ENCODE peak calls at places on chromosomes 12 and 14, in ten cellular contexts. R, O, H, V, M, W, I, K, A and L are unnamed samples.

GRCh38 chr14:93045211-93045674 is 70.5 kb downstream of the ITPK1 start:
- DNase-seq in W (peak), K (no peak), H (no peak), R (no peak), I (no peak), O (no peak), M (peak), A (no peak), V (no peak), L (no peak)

GRCh38 chr12:45234134-45234865 is 18.4 kb downstream of the ANO6 start:
- DNase-seq in H (no peak), I (peak), K (peak), W (peak), A (no peak), V (no peak), R (peak), O (no peak), M (peak), L (no peak)

GRCh38 chr14:64266206-64266605 is 28.0 kb downstream of the ESR2 start:
- DNase-seq in K (no peak), A (no peak), I (peak), V (no peak), W (peak), R (peak), M (no peak), H (no peak), O (peak), L (no peak)

GRCh38 chr12:124233041-124233836 is 61.7 kb upstream of the RFLNA start:
- DNase-seq in K (peak), M (no peak), H (no peak), I (peak), R (peak), W (peak), V (no peak), A (no peak), O (no peak), L (no peak)

GRCh38 chr12:112183141-112183581 is 57.8 kb downstream of the TRAFD1 start:
- DNase-seq in W (peak), V (no peak), K (no peak), A (no peak), M (no peak), I (peak), O (no peak), H (no peak), R (no peak), L (peak)

GRCh38 chr12:4849024-4849594 is 60.6 kb upstream of the KCNA1 start:
- DNase-seq in H (peak), A (no peak), M (peak), R (peak), K (peak), O (peak), V (no peak), W (peak), I (peak), L (peak)

GRCh38 chr14:104388631-104389325 is 190.8 kb upstream of the C14orf180 start:
- DNase-seq in H (no peak), K (no peak), V (no peak), W (no peak), R (no peak), M (no peak), O (no peak), I (no peak), A (no peak), L (no peak)

GRCh38 chr14:77485256-77485655 is 13.4 kb downstream of the ISM2 start:
- DNase-seq in V (peak), I (no peak), W (no peak), H (no peak), R (peak), O (no peak), K (no peak), M (no peak), A (no peak), L (no peak)

GRCh38 chr14:50985816-50986396 is 41.6 kb upstream of the PYGL start:
- DNase-seq in I (no peak), H (no peak), M (no peak), A (no peak), K (no peak), O (no peak), W (no peak), V (no peak), R (no peak), L (no peak)

GRCh38 chr14:61891251-61891650 is 129.0 kb downstream of the SNAPC1 start:
- DNase-seq in O (no peak), A (no peak), V (no peak), R (peak), H (no peak), W (peak), M (no peak), I (peak), K (no peak), L (no peak)

GRCh38 chr12:30792648-30793499 is 38.1 kb upstream of the CAPRIN2 start:
- DNase-seq in V (no peak), W (peak), H (no peak), O (no peak), R (peak), I (peak), A (no peak), K (peak), M (peak), L (no peak)

GRCh38 chr12:124391340-124392261 is 96.7 kb downstream of the RFLNA start:
- DNase-seq in O (no peak), K (peak), M (no peak), I (peak), R (no peak), W (peak), V (no peak), A (peak), H (no peak), L (peak)

GRCh38 chr12:22051114-22051698 is 5.2 kb downstream of the CMAS start:
- DNase-seq in W (no peak), V (no peak), K (no peak), I (no peak), R (no peak), O (no peak), A (no peak), M (no peak), H (no peak), L (no peak)

GRCh38 chr14:23055621-23056256 is 1.6 kb downstream of the CDH24 start:
- DNase-seq in V (no peak), W (no peak), R (no peak), O (no peak), M (no peak), K (no peak), I (peak), H (no peak), A (no peak), L (no peak)

GRCh38 chr12:108312885-108313203 is 26.3 kb downstream of the CMKLR1 start:
- DNase-seq in I (no peak), R (no peak), H (no peak), A (no peak), K (no peak), W (peak), O (no peak), M (peak), V (no peak), L (no peak)

GRCh38 chr12:30501718-30502117 is 194.0 kb downstream of the IPO8 start:
- DNase-seq in A (no peak), I (no peak), K (no peak), V (no peak), H (no peak), M (no peak), W (no peak), O (no peak), R (no peak), L (no peak)

GRCh38 chr12:81863406-81863805 is 104.3 kb upstream of the PPFIA2 start:
- DNase-seq in K (no peak), A (no peak), R (no peak), M (no peak), I (no peak), W (no peak), O (no peak), H (no peak), V (no peak), L (no peak)

GRCh38 chr14:74414380-74414779 is 11.6 kb downstream of the SYNDIG1L start:
- DNase-seq in V (no peak), K (no peak), W (no peak), O (no peak), A (no peak), M (no peak), R (no peak), H (peak), I (no peak), L (no peak)

GRCh38 chr12:97167598-97167997 is 260.5 kb downstream of the NEDD1 start:
- DNase-seq in K (no peak), W (no peak), I (no peak), R (no peak), M (no peak), V (no peak), A (no peak), O (no peak), H (no peak), L (no peak)

GRCh38 chr14:57831981-57832380 is 33.9 kb downstream of the SLC35F4 start:
- DNase-seq in O (peak), A (no peak), M (no peak), I (no peak), K (no peak), V (no peak), R (no peak), W (no peak), H (peak), L (no peak)

GRCh38 chr12:40152783-40153383 is 47.0 kb upstream of the SLC2A13 start:
- DNase-seq in A (peak), I (peak), O (peak), W (peak), M (peak), H (peak), K (no peak), V (no peak), R (peak), L (peak)

GRCh38 chr12:122458105-122459035 is 35.9 kb upstream of the CLIP1 start:
- DNase-seq in K (no peak), R (no peak), M (peak), V (no peak), O (no peak), I (no peak), W (no peak), H (no peak), A (no peak), L (no peak)

GRCh38 chr12:50505945-50506344 is 1.2 kb downstream of the DIP2B start:
- DNase-seq in A (no peak), V (no peak), M (no peak), I (no peak), O (no peak), R (no peak), K (no peak), H (no peak), W (peak), L (peak)

GRCh38 chr12:57815177-57816000 is 3.1 kb downstream of the AVIL start:
- DNase-seq in K (no peak), M (peak), I (no peak), V (no peak), O (no peak), A (no peak), R (no peak), W (no peak), H (no peak), L (no peak)

GRCh38 chr12:97229036-97229435 is 233.6 kb upstream of the RMST start:
- DNase-seq in K (no peak), M (no peak), R (no peak), O (no peak), W (peak), I (no peak), A (no peak), H (no peak), V (no peak), L (no peak)

GRCh38 chr14:45073480-45073879 is 10.4 kb upstream of the PRPF39 start:
- DNase-seq in H (no peak), I (no peak), M (no peak), R (no peak), O (no peak), A (no peak), W (no peak), V (no peak), K (no peak), L (no peak)

GRCh38 chr12:96502477-96502876 is 13.1 kb downstream of the CFAP54 start:
- DNase-seq in W (peak), V (no peak), R (no peak), O (no peak), H (no peak), M (no peak), I (no peak), A (no peak), K (no peak), L (no peak)

GRCh38 chr14:90504643-90505042 is 107.8 kb downstream of the CALM1 start:
- DNase-seq in O (no peak), A (no peak), H (no peak), V (no peak), R (no peak), W (no peak), K (no peak), I (no peak), M (no peak), L (no peak)

GRCh38 chr12:118034429-118035193 is 18.1 kb downstream of the RFC5 start:
- DNase-seq in O (no peak), H (peak), R (peak), K (peak), M (peak), W (peak), A (no peak), I (peak), V (no peak), L (no peak)
- TF ChIP-seq CTCF in O (peak), H (peak), R (peak), K (peak), M (peak), W (no peak), A (no peak), I (peak), V (peak), L (no peak)

DNA sequence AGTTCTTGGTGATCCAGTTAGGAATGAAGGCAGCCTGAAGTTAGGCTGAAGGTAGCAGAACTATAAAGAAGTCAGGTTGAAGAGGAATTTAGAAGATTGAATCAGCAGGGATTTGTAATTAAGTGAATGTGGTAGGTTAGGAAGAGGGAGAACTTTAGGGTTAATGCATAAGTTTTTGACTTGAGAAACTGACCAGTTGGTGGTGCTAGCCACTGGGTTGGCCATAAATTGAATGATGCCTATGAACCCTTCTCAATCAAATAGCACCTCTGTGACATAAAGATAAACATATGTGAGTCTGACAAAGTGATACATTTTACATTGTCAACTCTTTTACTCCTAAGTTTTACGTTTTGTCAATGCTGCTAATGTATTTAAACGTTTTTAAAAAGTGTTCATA is 290.6 kb upstream of the NAV3 start:
- DNase-seq in K (no peak), M (no peak), R (no peak), A (no peak), H (no peak), W (no peak), V (no peak), O (no peak), I (no peak), L (no peak)
- TF ChIP-seq CTCF in K (no peak), M (no peak), R (no peak), A (no peak), H (no peak), W (no peak), V (peak), O (no peak), I (peak), L (no peak)

DNA sequence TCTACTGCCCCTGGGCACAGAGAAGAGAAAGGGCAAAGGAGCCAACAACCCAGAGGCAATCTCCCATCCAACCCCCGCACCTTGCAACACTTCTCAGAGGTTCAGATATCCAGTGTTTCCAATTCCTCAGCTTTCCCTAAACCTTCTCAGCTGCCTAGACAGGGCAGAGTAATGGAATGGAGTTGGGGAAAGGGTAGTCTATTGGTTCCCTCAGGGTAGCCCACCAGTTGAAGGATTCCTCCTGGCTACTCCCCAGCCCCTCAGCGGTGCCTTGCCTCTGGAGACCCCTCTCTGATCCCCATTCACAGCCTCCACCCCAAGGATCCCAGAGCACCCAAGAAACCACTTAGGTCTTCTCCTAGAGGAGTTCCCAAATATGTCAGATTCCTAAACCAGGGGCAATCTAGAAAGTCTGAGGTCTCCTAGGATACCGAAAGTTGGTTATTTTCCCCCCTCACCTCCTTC is 516 bp downstream of the NFE2 start:
- DNase-seq in W (no peak), H (no peak), R (no peak), O (no peak), A (no peak), I (no peak), V (no peak), K (no peak), M (no peak), L (no peak)
- TF ChIP-seq CTCF in W (no peak), H (no peak), R (no peak), O (no peak), A (no peak), I (no peak), V (no peak), K (no peak), M (no peak), L (no peak)

GRCh38 chr12:132178314-132178713 is 34.1 kb downstream of the NOC4L start:
- DNase-seq in M (no peak), R (no peak), K (no peak), H (no peak), O (peak), I (no peak), W (no peak), V (no peak), A (no peak), L (no peak)
- TF ChIP-seq CTCF in M (no peak), R (no peak), K (no peak), H (no peak), O (no peak), I (no peak), W (no peak), V (no peak), A (no peak), L (no peak)

DNA sequence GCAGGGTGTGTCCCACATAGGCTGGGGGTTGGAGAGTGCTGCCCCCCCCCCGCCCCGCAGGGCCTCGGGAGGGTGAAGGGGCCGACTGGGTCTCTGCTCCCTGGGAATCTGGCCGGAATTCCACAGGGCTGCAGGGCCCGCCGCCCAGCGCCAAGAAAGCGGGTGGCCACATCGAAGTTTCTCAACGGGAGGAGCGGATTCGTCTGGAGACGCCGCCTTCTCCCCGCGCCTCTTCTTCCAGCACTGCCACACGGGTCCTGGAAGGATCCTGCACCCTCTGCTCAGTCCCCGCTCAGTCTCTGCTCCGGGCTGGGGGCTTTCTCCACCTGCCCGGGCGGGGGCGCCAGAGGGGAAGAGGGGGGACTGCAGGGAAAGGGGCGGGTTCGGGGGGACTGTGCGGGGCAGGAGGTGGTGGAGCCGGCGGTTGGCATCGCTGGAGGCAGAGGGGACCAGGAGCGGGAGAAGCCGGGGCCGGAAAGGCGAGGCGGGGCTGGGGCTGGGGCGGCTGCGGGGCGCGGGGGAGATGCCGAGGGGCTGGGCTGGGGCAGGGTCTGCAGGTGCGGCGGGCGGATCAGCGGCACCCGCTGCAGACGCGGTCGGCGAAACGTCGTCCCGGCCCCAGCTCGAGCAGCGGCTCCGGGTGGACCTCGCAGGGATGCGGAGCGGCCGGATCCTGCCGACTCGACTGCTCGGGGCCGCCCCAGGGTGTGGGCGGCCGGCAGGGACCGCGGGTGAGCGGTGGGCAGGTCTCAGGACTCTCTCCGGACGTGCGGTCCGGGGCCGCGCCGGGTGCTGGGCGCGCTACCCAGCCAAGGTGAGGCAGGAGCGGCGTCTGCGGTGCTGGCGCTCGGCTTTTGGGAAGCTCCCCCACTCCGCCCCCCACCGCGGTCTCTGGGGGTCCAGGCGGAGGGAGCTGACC is 811.4 kb upstream of the TMEM132C start:
- DNase-seq in M (no peak), W (no peak), K (no peak), O (no peak), R (no peak), I (no peak), A (no peak), H (peak), V (no peak), L (peak)
- TF ChIP-seq CTCF in M (no peak), W (no peak), K (no peak), O (no peak), R (no peak), I (no peak), A (no peak), H (peak), V (no peak), L (no peak)

GRCh38 chr14:69475194-69475818 is 9.2 kb upstream of the PLEKHD1 start:
- DNase-seq in R (no peak), I (peak), M (peak), H (no peak), K (peak), V (no peak), W (peak), O (peak), A (no peak), L (peak)
- TF ChIP-seq CTCF in R (peak), I (peak), M (peak), H (peak), K (peak), V (peak), W (peak), O (peak), A (no peak), L (peak)

DNA sequence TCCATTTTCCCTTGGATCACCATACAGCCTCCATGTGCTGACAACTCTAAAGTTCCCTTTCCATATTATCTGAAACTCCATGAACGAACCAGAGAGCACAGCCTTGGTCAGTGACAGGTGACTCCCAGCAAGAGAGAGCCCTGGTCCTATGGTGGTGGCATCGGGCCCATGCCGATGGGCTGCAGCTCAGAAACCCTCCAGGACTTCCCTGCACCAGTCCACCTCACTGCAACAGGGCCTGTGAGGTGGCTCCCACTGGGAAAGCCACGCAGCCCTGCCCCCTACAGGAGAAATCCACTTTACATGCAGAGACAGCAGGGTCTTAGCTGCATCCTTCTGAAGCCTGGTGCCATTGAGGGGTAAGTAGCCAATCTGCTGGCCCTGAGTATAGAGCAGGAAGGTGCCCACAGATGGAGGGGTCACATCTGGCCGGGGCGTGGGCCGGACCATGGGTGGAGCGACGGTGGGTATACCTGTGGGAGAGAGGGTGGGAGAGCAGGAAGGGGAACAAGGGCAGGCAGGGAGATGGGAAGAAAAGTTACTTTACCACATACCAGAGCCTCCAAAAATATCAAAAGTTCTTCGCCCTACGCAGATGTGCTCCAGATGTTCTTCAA is 24.7 kb downstream of the RTRAF start:
- DNase-seq in R (no peak), V (no peak), O (peak), I (no peak), M (no peak), H (peak), A (no peak), W (no peak), K (no peak), L (no peak)
- TF ChIP-seq CTCF in R (peak), V (peak), O (peak), I (no peak), M (peak), H (no peak), A (no peak), W (peak), K (no peak), L (no peak)